ENCODE peak calls at places on chromosomes 3 and 15, in seven cellular contexts. H is stimulated activated CD4-positive, alpha-beta T cell treated with anti-CD3 and anti-CD28 coated beads, Interleukin-2, amount 100 ng/mL, for 4 hours; S is hippocampal formation; J is suprapubic skin; C is iPS DF 6.9; P is BE2C; X is mucosa of gallbladder. Q is an unnamed sample.

GRCh38 chr3:85670626-85671025 is 711.8 kb downstream of the CADM2 start:
- DNase-seq in H (no peak), S (no peak), J (no peak), C (no peak), P (no peak), X (no peak), Q (no peak)

GRCh38 chr3:54349231-54349647 is 226.9 kb downstream of the CACNA2D3 start:
- DNase-seq in H (no peak), S (no peak), J (no peak), C (no peak), P (peak), X (no peak), Q (no peak)

GRCh38 chr3:73280751-73281150 is 219.3 kb downstream of the EBLN2 start:
- DNase-seq in H (no peak), S (no peak), J (no peak), C (no peak), P (no peak), X (no peak), Q (no peak)

GRCh38 chr3:156150434-156151066 is 30.2 kb downstream of the KCNAB1 start:
- DNase-seq in H (peak), S (peak), J (no peak), C (no peak), P (peak), X (peak), Q (no peak)

GRCh38 chr3:34248352-34248751 is 449.9 kb downstream of the PDCD6IP start:
- DNase-seq in H (no peak), S (no peak), J (no peak), C (no peak), P (no peak), X (no peak), Q (no peak)

GRCh38 chr15:88215249-88215648 is 41.3 kb downstream of the NTRK3 start:
- DNase-seq in H (no peak), S (peak), J (no peak), C (no peak), P (no peak), X (no peak), Q (no peak)

GRCh38 chr3:14141144-14141543 is 16.3 kb downstream of the TMEM43 start:
- DNase-seq in H (no peak), S (no peak), J (no peak), C (no peak), P (no peak), X (no peak), Q (no peak)

GRCh38 chr3:139916271-139916670 is 18.7 kb upstream of the CLSTN2 start:
- DNase-seq in H (no peak), S (no peak), J (no peak), C (no peak), P (no peak), X (no peak), Q (no peak)

GRCh38 chr3:13874891-13875290 is 5.0 kb downstream of the WNT7A start:
- DNase-seq in H (no peak), S (no peak), J (no peak), C (no peak), P (no peak), X (no peak), Q (no peak)

GRCh38 chr15:77921664-77922063 is 155.8 kb downstream of the TBC1D2B start:
- DNase-seq in H (no peak), S (no peak), J (no peak), C (no peak), P (no peak), X (no peak), Q (peak)

GRCh38 chr15:50907866-50908208 is 646 bp upstream of the AP4E1 start:
- DNase-seq in H (peak), S (no peak), J (no peak), C (no peak), P (no peak), X (peak), Q (no peak)

GRCh38 chr15:65980824-65981456 is 111.6 kb downstream of the RAB11A start:
- DNase-seq in H (no peak), S (peak), J (no peak), C (peak), P (peak), X (peak), Q (no peak)

GRCh38 chr3:28028554-28028953 is 212.9 kb upstream of the CMC1 start:
- DNase-seq in H (no peak), S (no peak), J (no peak), C (no peak), P (no peak), X (no peak), Q (no peak)

GRCh38 chr15:25176991-25177954 is 222.5 kb downstream of the SNRPN start:
- DNase-seq in H (no peak), S (no peak), J (peak), C (no peak), P (peak), X (peak), Q (peak)

GRCh38 chr3:57029924-57030323 is 30.5 kb upstream of the SPATA12 start:
- DNase-seq in H (no peak), S (no peak), J (no peak), C (no peak), P (peak), X (no peak), Q (no peak)

GRCh38 chr15:84819291-84819768 is 2.2 kb downstream of the ALPK3 start:
- DNase-seq in H (no peak), S (no peak), J (no peak), C (no peak), P (peak), X (no peak), Q (no peak)

GRCh38 chr15:36914962-36915808 is 185.2 kb downstream of the MEIS2 start:
- DNase-seq in H (no peak), S (no peak), J (no peak), C (no peak), P (no peak), X (no peak), Q (no peak)

GRCh38 chr3:132867526-132867925 is 145.3 kb upstream of the NPHP3 start:
- DNase-seq in H (no peak), S (no peak), J (no peak), C (no peak), P (no peak), X (no peak), Q (no peak)

GRCh38 chr3:169811606-169812123 is 1.0 kb upstream of the LRRIQ4 start:
- DNase-seq in H (no peak), S (peak), J (no peak), C (no peak), P (peak), X (no peak), Q (no peak)

GRCh38 chr3:81581966-81582599 is 179.4 kb downstream of the GBE1 start:
- DNase-seq in H (no peak), S (no peak), J (no peak), C (no peak), P (peak), X (peak), Q (no peak)

GRCh38 chr3:34364345-34364744 is 565.9 kb downstream of the PDCD6IP start:
- DNase-seq in H (no peak), S (no peak), J (no peak), C (no peak), P (no peak), X (no peak), Q (no peak)

GRCh38 chr3:12462159-12462962 is 21.9 kb upstream of the TSEN2 start:
- DNase-seq in H (no peak), S (no peak), J (no peak), C (no peak), P (no peak), X (no peak), Q (no peak)

GRCh38 chr3:14879161-14879888 is 60.6 kb downstream of the FGD5 start:
- DNase-seq in H (no peak), S (no peak), J (peak), C (no peak), P (peak), X (peak), Q (no peak)

GRCh38 chr3:191627064-191627463 is 166.1 kb downstream of the PYDC2 start:
- DNase-seq in H (no peak), S (peak), J (no peak), C (no peak), P (no peak), X (no peak), Q (no peak)